ENCODE peak calls at places on chromosome 7, in four cellular contexts. U, H, C and W are unnamed samples. For H3K4me1, the result is how much of the 10 kb centered on the place peaks cover.

GRCh38 chr7:140475747-140476333 is 3.5 kb downstream of the MKRN1 start:
- DNase-seq in U (peak), H (no peak), C (peak), W (no peak)

GRCh38 chr7:90250601-90251303 is 5.8 kb downstream of the CFAP69 start:
- DNase-seq in U (no peak), H (no peak), C (no peak), W (no peak)

GRCh38 chr7:132930881-132931280 is 151.0 kb downstream of the CHCHD3 start:
- DNase-seq in U (no peak), H (no peak), C (no peak), W (no peak)

GRCh38 chr7:108308913-108309312 is 147.3 kb downstream of the NRCAM start:
- DNase-seq in U (no peak), H (no peak), C (no peak), W (no peak)

GRCh38 chr7:144842377-144842851 is 6.6 kb upstream of the TPK1 start:
- DNase-seq in U (no peak), H (peak), C (peak), W (peak)

GRCh38 chr7:131556055-131556911 is at the start of gene PODXL:
- DNase-seq in U (no peak), H (peak), C (peak), W (peak)

GRCh38 chr7:104415700-104416099 is 87.3 kb downstream of the LHFPL3 start:
- DNase-seq in U (no peak), H (no peak), C (no peak), W (no peak)

GRCh38 chr7:46839651-46840050 is 742.3 kb downstream of the TNS3 start:
- DNase-seq in U (no peak), H (no peak), C (no peak), W (no peak)

GRCh38 chr7:149209518-149210269 is 14.3 kb downstream of the ZNF282 start:
- DNase-seq in U (peak), H (no peak), C (peak), W (no peak)

GRCh38 chr7:45221896-45222604 is 64.5 kb downstream of the RAMP3 start:
- DNase-seq in U (no peak), H (no peak), C (no peak), W (no peak)

GRCh38 chr7:155052982-155053381 is 17.1 kb upstream of the HTR5A start:
- DNase-seq in U (no peak), H (no peak), C (no peak), W (no peak)

GRCh38 chr7:43954524-43955228 is 28.4 kb downstream of the UBE2D4 start:
- DNase-seq in U (peak), H (no peak), C (peak), W (no peak)

GRCh38 chr7:158442260-158442659 is 145.4 kb downstream of the PTPRN2 start:
- DNase-seq in U (peak), H (no peak), C (no peak), W (no peak)
- TF ChIP-seq CTCF in U (peak), H (no peak), C (peak), W (peak)

GRCh38 chr7:116524609-116525297 is at the start of gene CAV1:
- DNase-seq in U (peak), H (peak), C (peak), W (peak)
- TF ChIP-seq POLR2A in U (no peak), H (peak), C (peak), W (no peak)

GRCh38 chr7:77727936-77728701 is 31.9 kb downstream of the RSBN1L start:
- DNase-seq in U (no peak), H (no peak), C (no peak), W (no peak)
- H3K4me1 ChIP-seq in U (under half), H (half or more), C (under half), W (under half)

DNA sequence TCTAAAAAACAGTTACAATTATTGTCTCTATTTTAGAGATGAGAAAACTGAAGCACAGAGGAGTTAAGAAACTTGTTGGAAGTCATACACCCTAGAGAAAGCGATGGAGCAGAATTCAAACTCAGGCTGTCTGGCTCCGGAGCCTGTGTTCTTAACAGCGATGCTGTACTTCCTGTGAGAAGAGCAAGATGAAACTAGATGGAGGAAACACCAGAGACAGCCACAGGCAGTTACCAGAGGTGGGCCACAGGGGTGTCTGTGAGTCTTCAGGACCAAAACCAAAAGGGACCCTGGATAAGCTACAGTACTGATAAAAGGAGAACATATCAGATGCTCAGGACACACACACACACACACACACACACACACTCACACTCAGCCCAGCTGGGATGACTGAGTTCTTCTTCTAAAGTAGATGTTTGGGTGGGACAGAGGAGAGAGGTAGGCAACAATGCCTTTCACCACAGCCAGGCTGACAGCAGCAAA is 289.2 kb downstream of the FZD1 start:
- DNase-seq in U (no peak), H (no peak), C (no peak), W (no peak)
- TF ChIP-seq CTCF in U (no peak), H (no peak), C (no peak), W (no peak)

GRCh38 chr7:129188892-129189660 is 643 bp downstream of the SMO start:
- DNase-seq in U (no peak), H (peak), C (no peak), W (peak)

GRCh38 chr7:129187681-129188371 is 607 bp upstream of the SMO start:
- DNase-seq in U (no peak), H (no peak), C (no peak), W (no peak)

GRCh38 chr7:129186749-129187260 is 1.6 kb upstream of the SMO start:
- DNase-seq in U (no peak), H (no peak), C (no peak), W (no peak)

GRCh38 chr7:129189661-129190310 is 1.4 kb downstream of the SMO start:
- DNase-seq in U (no peak), H (no peak), C (no peak), W (no peak)

GRCh38 chr7:129188372-129188891 is at the start of gene SMO:
- DNase-seq in U (no peak), H (peak), C (peak), W (peak)
- TF ChIP-seq POLR2A in U (no peak), H (no peak), C (no peak), W (no peak)

GRCh38 chr7:143384148-143384547 is 3.0 kb downstream of the ZYX start:
- DNase-seq in U (no peak), H (no peak), C (no peak), W (peak)
- H3K4me1 ChIP-seq in U (under half), H (half or more), C (under half), W (under half)

DNA sequence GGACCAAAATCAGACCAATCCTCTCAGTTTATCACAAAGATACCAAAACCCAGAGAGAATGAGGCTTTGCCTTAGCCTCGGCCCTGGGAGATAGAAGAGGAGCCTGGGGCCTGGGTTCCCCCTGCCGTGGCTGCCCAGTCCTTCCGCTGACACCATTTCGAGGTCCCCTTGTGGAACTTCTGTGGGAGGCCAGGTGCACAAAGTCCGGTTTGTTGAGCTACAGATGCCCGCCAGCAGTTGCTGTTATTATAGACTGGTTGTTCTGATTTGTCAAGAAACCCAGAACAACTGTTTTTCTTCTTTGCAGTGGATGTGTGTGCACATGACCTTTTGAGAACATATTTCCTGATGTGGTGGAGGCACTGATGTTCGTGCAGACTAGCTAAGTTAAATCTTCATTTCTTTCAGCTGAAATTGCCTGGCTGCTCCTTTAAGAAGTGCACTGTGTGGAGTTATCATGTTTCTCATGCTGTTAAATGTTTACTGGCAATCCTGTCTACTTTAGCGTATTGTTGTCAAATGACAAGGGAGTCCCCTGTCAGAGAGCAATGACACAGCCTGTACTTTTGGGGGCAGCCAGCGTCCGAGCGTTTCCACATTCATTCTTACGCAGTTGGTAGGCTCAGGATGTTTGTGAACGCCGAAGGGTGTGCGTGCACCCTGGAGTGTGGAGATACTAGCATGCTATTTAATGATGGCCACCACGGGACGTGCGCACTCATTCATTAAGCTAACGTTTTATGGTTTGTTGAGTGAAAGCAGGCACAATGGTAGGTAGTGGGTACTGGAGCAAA is 47.8 kb downstream of the CUX1 start:
- DNase-seq in U (no peak), H (no peak), C (no peak), W (no peak)
- TF ChIP-seq CTCF in U (no peak), H (no peak), C (no peak), W (no peak)

DNA sequence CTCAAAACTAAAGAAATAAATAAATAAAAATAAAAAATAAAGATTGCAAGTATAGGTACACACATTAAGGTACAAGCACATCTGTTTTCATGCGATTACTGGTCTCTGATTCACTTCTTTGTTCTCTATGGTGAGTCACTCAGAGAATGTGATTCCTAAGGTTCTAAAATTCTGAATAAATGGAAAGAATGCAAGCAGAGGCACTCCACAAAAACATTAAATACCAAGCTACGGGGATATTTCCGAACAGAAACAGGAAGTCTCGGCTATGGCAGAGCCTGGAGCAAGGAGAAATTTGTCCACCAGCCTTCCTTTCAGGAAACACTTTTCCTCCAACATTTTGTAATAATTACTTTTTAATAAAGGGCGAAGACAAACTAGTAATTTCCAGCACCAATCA is 1.4 kb downstream of the VOPP1 start:
- DNase-seq in U (no peak), H (no peak), C (no peak), W (no peak)
- TF ChIP-seq POLR2A in U (no peak), H (no peak), C (no peak), W (no peak)